ENCODE peak calls at places on chromosomes 16 and 17, in six cellular contexts. P is progenitor cell of endocrine pancreas; K is CD8-positive, alpha-beta T cell; Z is lower leg skin; O is choroid plexus epithelial cell; T is BJ. D is an unnamed sample.

GRCh38 chr17:19415311-19415710 is 4.3 kb downstream of the RNF112 start:
- DNase-seq in P (no peak), K (no peak), Z (no peak), O (no peak), T (no peak), D (no peak)

GRCh38 chr16:5045499-5046115 is 11.9 kb upstream of the NAGPA start:
- DNase-seq in P (no peak), K (no peak), Z (no peak), O (no peak), T (no peak), D (no peak)

GRCh38 chr17:31269597-31269996 is 27.4 kb downstream of the OMG start:
- DNase-seq in P (no peak), K (no peak), Z (no peak), O (peak), T (peak), D (no peak)

GRCh38 chr17:40850287-40850972 is 16.6 kb downstream of the KRT12 start:
- DNase-seq in P (no peak), K (no peak), Z (no peak), O (peak), T (no peak), D (no peak)

GRCh38 chr17:77186141-77186604 is 45.4 kb downstream of the SEC14L1 start:
- DNase-seq in P (no peak), K (peak), Z (no peak), O (no peak), T (no peak), D (peak)

GRCh38 chr16:48054881-48055601 is 100.8 kb downstream of the ABCC12 start:
- DNase-seq in P (peak), K (no peak), Z (peak), O (peak), T (no peak), D (no peak)

GRCh38 chr16:23788653-23789052 is 33.8 kb downstream of the CHP2 start:
- DNase-seq in P (no peak), K (no peak), Z (no peak), O (no peak), T (no peak), D (no peak)

GRCh38 chr16:49556252-49557069 is 182.9 kb downstream of the C16orf78 start:
- DNase-seq in P (peak), K (no peak), Z (no peak), O (peak), T (no peak), D (no peak)

GRCh38 chr17:68047153-68047846 is 11.8 kb downstream of the KPNA2 start:
- DNase-seq in P (no peak), K (no peak), Z (peak), O (no peak), T (no peak), D (no peak)

GRCh38 chr17:10772425-10773380 is 31.2 kb downstream of the TMEM238L start:
- DNase-seq in P (no peak), K (peak), Z (peak), O (peak), T (no peak), D (no peak)

GRCh38 chr17:3557768-3558583 is at the start of gene TRPV3:
- DNase-seq in P (no peak), K (peak), Z (peak), O (no peak), T (no peak), D (no peak)

DNA sequence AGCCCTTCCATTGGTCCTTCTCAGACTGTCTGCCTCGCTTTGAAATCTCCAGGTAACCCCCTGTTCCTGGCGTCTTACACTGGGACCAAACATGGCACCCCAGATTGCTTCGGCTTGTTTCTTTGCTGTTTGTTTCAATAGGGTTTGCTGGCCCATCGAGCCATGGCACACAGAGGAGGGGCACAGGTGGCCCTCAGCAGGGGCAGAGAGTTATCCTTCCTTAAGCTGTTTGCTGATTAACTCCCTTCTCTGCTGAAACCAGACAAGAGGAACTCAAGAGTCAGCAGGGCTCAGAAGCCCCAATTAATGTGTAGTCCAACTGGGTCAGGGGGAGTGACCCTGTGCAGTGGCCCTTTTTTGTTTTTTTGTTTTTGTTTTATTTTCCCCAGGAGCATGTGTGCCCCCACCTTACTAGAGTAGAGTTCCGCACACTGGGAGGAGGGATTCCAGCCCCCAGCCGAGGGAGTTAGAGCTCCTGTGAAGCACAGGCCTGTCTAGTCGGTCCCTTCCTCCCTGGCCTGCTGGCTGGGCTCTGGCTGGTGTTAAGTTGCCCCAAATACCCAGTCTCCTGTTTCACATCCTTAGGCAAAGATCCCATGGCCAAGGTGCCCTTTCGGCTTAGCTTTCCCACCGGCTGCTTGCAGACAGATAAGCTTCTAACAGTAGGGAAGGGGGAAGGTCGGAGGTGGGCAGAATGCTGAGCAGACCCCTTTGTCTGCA is 39.3 kb downstream of the YPEL2 start:
- DNase-seq in P (no peak), K (no peak), Z (no peak), O (no peak), T (no peak), D (no peak)
- TF ChIP-seq CTCF in P (no peak), K (no peak), Z (no peak), O (no peak), T (no peak), D (no peak)

GRCh38 chr16:17416461-17417221 is 54.1 kb downstream of the XYLT1 start:
- DNase-seq in P (no peak), K (peak), Z (no peak), O (peak), T (no peak), D (peak)
- TF ChIP-seq CTCF in P (peak), K (peak), Z (no peak), O (no peak), T (peak), D (peak)

GRCh38 chr16:12942861-12943260 is 41.5 kb downstream of the SHISA9 start:
- DNase-seq in P (no peak), K (no peak), Z (no peak), O (no peak), T (no peak), D (no peak)
- TF ChIP-seq CTCF in P (no peak), K (no peak), Z (no peak), O (no peak), T (no peak), D (no peak)

GRCh38 chr16:1428511-1428910 is 2.4 kb upstream of the PERCC1 start:
- DNase-seq in P (no peak), K (peak), Z (no peak), O (peak), T (no peak), D (no peak)
- TF ChIP-seq CTCF in P (no peak), K (no peak), Z (no peak), O (peak), T (peak), D (no peak)

GRCh38 chr16:46800494-46800893 is 30.5 kb downstream of the C16orf87 start:
- DNase-seq in P (no peak), K (no peak), Z (no peak), O (no peak), T (no peak), D (no peak)

GRCh38 chr16:46803373-46803772 is 27.6 kb downstream of the C16orf87 start:
- DNase-seq in P (no peak), K (no peak), Z (no peak), O (no peak), T (no peak), D (no peak)

GRCh38 chr16:46796764-46797269 is 34.2 kb downstream of the C16orf87 start:
- DNase-seq in P (no peak), K (no peak), Z (no peak), O (no peak), T (no peak), D (no peak)

GRCh38 chr16:46801428-46802049 is 29.4 kb downstream of the C16orf87 start:
- DNase-seq in P (no peak), K (no peak), Z (no peak), O (peak), T (no peak), D (no peak)
- TF ChIP-seq CTCF in P (peak), K (no peak), Z (no peak), O (peak), T (peak), D (no peak)